ENCODE peak calls at places on chromosomes 2 and 18, in six cellular contexts. R, X, T, Y, W and O are unnamed samples.

GRCh38 chr18:64380117-64380516 is 231.2 kb upstream of the LINC00305 start:
- DNase-seq in R (no peak), T (no peak), Y (no peak), W (no peak), X (no peak), O (no peak)

GRCh38 chr18:77223221-77223639 is 26.4 kb upstream of the GALR1 start:
- DNase-seq in T (no peak), W (no peak), X (no peak), Y (no peak), R (no peak), O (no peak)

GRCh38 chr18:42742474-42742873 is 373.0 kb downstream of the RIT2 start:
- DNase-seq in R (no peak), Y (no peak), X (no peak), T (no peak), W (no peak), O (no peak)

GRCh38 chr2:48048725-48049124 is 142.4 kb upstream of the FBXO11 start:
- DNase-seq in X (no peak), R (no peak), Y (no peak), W (no peak), T (no peak), O (no peak)

GRCh38 chr18:9094307-9095226 is 7.9 kb upstream of the NDUFV2 start:
- DNase-seq in Y (no peak), X (no peak), T (no peak), W (no peak), R (peak; percentile 92), O (no peak)

GRCh38 chr2:21017748-21018276 is 26.1 kb downstream of the APOB start:
- DNase-seq in W (no peak), X (no peak), T (no peak), R (no peak), Y (no peak), O (no peak)

GRCh38 chr18:2192562-2192961 is 378.7 kb downstream of the METTL4 start:
- DNase-seq in R (no peak), W (no peak), Y (no peak), T (no peak), X (no peak), O (no peak)

GRCh38 chr2:217551229-217551909 is 451.4 kb downstream of the TNS1 start:
- DNase-seq in X (no peak), W (no peak), T (no peak), Y (no peak), R (peak; percentile 20), O (no peak)

GRCh38 chr2:112623913-112624777 is 21.6 kb upstream of the SLC20A1 start:
- DNase-seq in T (no peak), W (no peak), X (no peak), R (no peak), Y (no peak), O (peak; percentile 52)

GRCh38 chr2:33660416-33661118 is 61.5 kb upstream of the FAM98A start:
- DNase-seq in Y (no peak), W (no peak), R (no peak), X (no peak), T (no peak), O (no peak)

GRCh38 chr2:1081411-1082225 is 131.0 kb downstream of the SNTG2 start:
- DNase-seq in Y (no peak), R (no peak), X (no peak), W (peak; percentile 56), T (no peak), O (no peak)

GRCh38 chr18:44961288-44961687 is 280.6 kb downstream of the SETBP1 start:
- DNase-seq in Y (no peak), X (no peak), W (no peak), R (no peak), T (no peak), O (no peak)

GRCh38 chr2:96514521-96514920 is 9.4 kb upstream of the NEURL3 start:
- DNase-seq in X (no peak), W (no peak), T (no peak), Y (no peak), R (no peak), O (no peak)

GRCh38 chr2:213451542-213452256 is 167.4 kb downstream of the SPAG16 start:
- DNase-seq in W (no peak), R (no peak), T (no peak), X (no peak), Y (no peak), O (no peak)

GRCh38 chr18:70072678-70073077 is 125.0 kb upstream of the CD226 start:
- DNase-seq in R (peak; percentile 34), W (no peak), X (no peak), T (no peak), Y (no peak), O (no peak)

GRCh38 chr2:176136375-176137248 is 7.1 kb downstream of the HOXD8 start:
- DNase-seq in X (no peak), R (no peak), W (peak; percentile 75), Y (peak; percentile 68), T (no peak), O (no peak)

GRCh38 chr2:44242929-44243328 is 32.4 kb upstream of the SLC3A1 start:
- DNase-seq in Y (no peak), W (no peak), X (no peak), T (no peak), R (no peak), O (no peak)

GRCh38 chr2:206820755-206821154 is 55.3 kb downstream of the FASTKD2 start:
- DNase-seq in T (no peak), W (no peak), X (no peak), Y (no peak), R (no peak), O (no peak)

GRCh38 chr2:152405206-152406118 is 70.5 kb downstream of the FMNL2 start:
- DNase-seq in T (no peak), R (peak; percentile 96), Y (no peak), W (no peak), X (no peak), O (no peak)

GRCh38 chr2:86338778-86339295 is 1.4 kb upstream of the REEP1 start:
- DNase-seq in T (no peak), W (no peak), R (no peak), X (no peak), Y (no peak), O (no peak)

GRCh38 chr2:135664623-135665068 is 77.0 kb upstream of the UBXN4 start:
- DNase-seq in X (peak; percentile 44), W (no peak), R (no peak), T (no peak), Y (no peak), O (no peak)

GRCh38 chr18:35220424-35220823 is 20.4 kb upstream of the ZNF397 start:
- DNase-seq in T (no peak), Y (no peak), R (no peak), X (no peak), W (no peak), O (no peak)

GRCh38 chr18:26642461-26643348 is 94.4 kb upstream of the KCTD1 start:
- DNase-seq in W (no peak), R (no peak), Y (no peak), X (no peak), T (peak; percentile 66), O (no peak)

GRCh38 chr2:159202568-159203071 is 83.9 kb downstream of the WDSUB1 start:
- DNase-seq in W (no peak), R (peak; percentile 20), Y (no peak), T (no peak), X (no peak), O (no peak)

GRCh38 chr2:55999790-56000189 is 76.2 kb upstream of the EFEMP1 start:
- DNase-seq in X (no peak), T (no peak), W (no peak), Y (no peak), R (no peak), O (no peak)

DNA sequence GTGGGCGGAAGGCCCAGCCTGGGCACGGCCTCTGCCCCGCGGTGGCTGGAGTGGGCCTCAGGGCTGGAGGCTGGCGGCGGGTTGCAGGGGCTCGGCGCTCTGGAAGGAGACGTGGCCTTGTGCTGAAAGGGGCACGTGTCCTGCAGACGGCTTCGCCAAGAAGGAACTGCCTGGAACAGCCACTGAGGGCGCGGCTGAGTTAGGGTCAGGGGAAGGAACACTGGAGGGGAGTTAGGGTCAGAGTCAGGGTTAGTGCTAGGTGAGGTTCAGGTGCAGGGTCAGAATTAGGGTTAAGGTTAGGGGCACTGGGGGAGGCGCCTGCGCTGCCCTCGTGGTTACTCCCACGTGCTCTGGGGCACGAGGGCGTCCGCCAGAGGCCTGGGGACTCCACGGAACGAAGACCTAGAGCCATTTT is 933 bp upstream of the ADNP2 start:
- DNase-seq in X (no peak), Y (no peak), W (no peak), T (no peak), R (no peak), O (no peak)
- TF ChIP-seq GABPA in X (no peak), Y (no peak), W (no peak), T (no peak), R (no peak), O (no peak)

GRCh38 chr2:235042576-235043515 is 91.0 kb downstream of the SH3BP4 start:
- DNase-seq in T (no peak), X (no peak), Y (no peak), W (no peak), R (no peak), O (no peak)

GRCh38 chr2:235043762-235044500 is 92.1 kb downstream of the SH3BP4 start:
- DNase-seq in X (no peak), T (no peak), Y (no peak), R (no peak), W (no peak), O (no peak)

GRCh38 chr2:235044501-235045271 is 92.9 kb downstream of the SH3BP4 start:
- DNase-seq in T (no peak), W (no peak), Y (no peak), R (no peak), X (no peak), O (no peak)

GRCh38 chr2:235041221-235041917 is 89.6 kb downstream of the SH3BP4 start:
- DNase-seq in T (no peak), R (no peak), W (no peak), X (no peak), Y (no peak), O (no peak)

GRCh38 chr2:235041918-235042575 is 90.2 kb downstream of the SH3BP4 start:
- DNase-seq in X (no peak), R (no peak), W (no peak), T (no peak), Y (no peak), O (no peak)
- TF ChIP-seq GABPA in X (no peak), R (no peak), W (no peak), T (no peak), Y (no peak), O (no peak)

GRCh38 chr2:26590439-26590838 is 50.7 kb downstream of the CIB4 start:
- DNase-seq in W (peak; percentile 31), X (no peak), T (no peak), Y (no peak), R (no peak), O (no peak)
- TF ChIP-seq GABPA in W (no peak), X (no peak), T (no peak), Y (no peak), R (no peak), O (no peak)

DNA sequence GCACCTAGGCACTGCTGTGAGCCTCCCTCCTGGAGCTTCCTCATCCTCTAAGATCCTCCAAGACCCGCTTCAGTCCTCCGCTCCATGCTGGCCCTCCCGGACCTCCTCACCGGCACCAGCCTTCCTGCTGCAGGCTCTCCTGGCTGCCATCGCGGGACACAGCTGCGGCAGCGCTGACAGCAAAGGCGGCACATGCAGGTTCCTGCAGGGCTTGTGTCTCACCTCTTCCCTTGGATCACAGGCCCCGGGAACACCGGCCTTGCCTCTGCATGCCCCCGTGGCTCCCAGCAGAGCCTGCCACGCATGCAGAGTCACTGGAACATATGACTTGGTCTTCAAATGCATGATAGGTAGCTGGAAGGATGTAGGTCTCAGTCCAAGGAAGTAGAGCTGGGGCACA is 67.2 kb downstream of the PTGR3 start:
- DNase-seq in T (no peak), Y (no peak), R (no peak), X (no peak), W (no peak), O (no peak)
- TF ChIP-seq GABPA in T (no peak), Y (no peak), R (no peak), X (no peak), W (no peak), O (no peak)